ENCODE peak calls at places on chromosome 14, in five cellular contexts. I is CD8-positive, alpha-beta memory T cell; Z is nephron progenitor cell; D is hippocampal formation; B is EL. E is an unnamed sample.

GRCh38 chr14:105491366-105492006 is 440 bp downstream of the TEDC1 start:
- DNase-seq in I (peak), Z (peak), D (no peak), B (peak), E (peak)

GRCh38 chr14:74488788-74489397 is 4.2 kb downstream of the NPC2 start:
- DNase-seq in I (no peak), Z (no peak), D (no peak), B (peak), E (no peak)

GRCh38 chr14:59483360-59483759 is 848 bp downstream of the L3HYPDH start:
- DNase-seq in I (no peak), Z (peak), D (no peak), B (peak), E (no peak)

GRCh38 chr14:57732886-57733285 is 133.0 kb downstream of the SLC35F4 start:
- DNase-seq in I (no peak), Z (no peak), D (no peak), B (peak), E (no peak)

GRCh38 chr14:63614964-63615363 is 26.7 kb downstream of the WDR89 start:
- DNase-seq in I (no peak), Z (no peak), D (no peak), B (peak), E (no peak)

GRCh38 chr14:102086346-102086971 is 385 bp downstream of the HSP90AA1 start:
- DNase-seq in I (peak), Z (no peak), D (no peak), B (peak), E (peak)

GRCh38 chr14:95515080-95515489 is 1.4 kb downstream of the SYNE3 start:
- DNase-seq in I (no peak), Z (peak), D (peak), B (peak), E (no peak)

GRCh38 chr14:50319293-50319692 is 7.2 kb downstream of the DMAC2L start:
- DNase-seq in I (no peak), Z (no peak), D (no peak), B (peak), E (no peak)

GRCh38 chr14:88866305-88866704 is 41.9 kb downstream of the TTC8 start:
- DNase-seq in I (no peak), Z (no peak), D (no peak), B (peak), E (no peak)

GRCh38 chr14:95906591-95906990 is 30.0 kb downstream of the TUNAR start:
- DNase-seq in I (no peak), Z (no peak), D (no peak), B (peak), E (no peak)

GRCh38 chr14:53183611-53184010 is 30.5 kb upstream of the DDHD1 start:
- DNase-seq in I (no peak), Z (no peak), D (no peak), B (peak), E (no peak)

E was measured in T-helper 2 cell.